ENCODE peak calls at places on chromosome 19, in six cellular contexts. N is progenitor cell of endocrine pancreas, S is MCF 10A, O is NB4, E is neural progenitor cell, B is A549. M is an unnamed sample.

GRCh38 chr19:52527134-52527953 is at the start of gene ZNF808:
- DNase-seq in N (peak; percentile 93), S (peak; percentile 93), O (peak; percentile 96), E (peak; percentile 96), B (peak; percentile 40), M (peak; percentile 85)

GRCh38 chr19:34209726-34210125 is 37.4 kb downstream of the LSM14A start:
- DNase-seq in N (no peak), S (no peak), O (no peak), E (no peak), B (no peak), M (no peak)

GRCh38 chr19:28885965-28886364 is 327.0 kb downstream of the UQCRFS1 start:
- DNase-seq in N (no peak), S (no peak), O (no peak), E (no peak), B (no peak), M (no peak)

GRCh38 chr19:16888629-16889371 is at the start of gene F2RL3:
- DNase-seq in N (no peak), S (no peak), O (peak; percentile 96), E (no peak), B (no peak), M (no peak)

GRCh38 chr19:47713046-47714021 is at the start of gene EHD2:
- DNase-seq in N (no peak), S (peak; percentile 81), O (peak; percentile 68), E (peak; percentile 70), B (peak; percentile 84), M (peak; percentile 33)

GRCh38 chr19:30312582-30313352 is 59.4 kb upstream of the ZNF536 start:
- DNase-seq in N (no peak), S (no peak), O (peak; percentile 3), E (no peak), B (no peak), M (no peak)

GRCh38 chr19:5081441-5082161 is 112.7 kb downstream of the KDM4B start:
- DNase-seq in N (no peak), S (no peak), O (no peak), E (no peak), B (no peak), M (no peak)

GRCh38 chr19:56864443-56865125 is 24.1 kb upstream of the PEG3 start:
- DNase-seq in N (no peak), S (no peak), O (no peak), E (no peak), B (no peak), M (no peak)

GRCh38 chr19:16777811-16778210 is 51.4 kb upstream of the SIN3B start:
- DNase-seq in N (no peak), S (no peak), O (no peak), E (no peak), B (no peak), M (no peak)

GRCh38 chr19:41997851-41998229 is 3.8 kb upstream of the ATP1A3 start:
- DNase-seq in N (no peak), S (no peak), O (peak; percentile 11), E (no peak), B (no peak), M (no peak)

GRCh38 chr19:42199440-42200115 is 17.9 kb downstream of the DEDD2 start:
- DNase-seq in N (no peak), S (peak; percentile 78), O (peak; percentile 95), E (no peak), B (no peak), M (peak; percentile 81)

GRCh38 chr19:17967258-17968051 is 548 bp downstream of the KCNN1 start:
- DNase-seq in N (no peak), S (no peak), O (no peak), E (peak; percentile 35), B (no peak), M (no peak)

GRCh38 chr19:8504171-8504570 is 1.7 kb upstream of the PRAM1 start:
- DNase-seq in N (no peak), S (no peak), O (peak; percentile 91), E (no peak), B (no peak), M (no peak)

GRCh38 chr19:53965091-53965490 is 2.4 kb downstream of the CACNG8 start:
- DNase-seq in N (no peak), S (no peak), O (no peak), E (no peak), B (no peak), M (no peak)

GRCh38 chr19:45182758-45183157 is 4.2 kb downstream of the BLOC1S3 start:
- DNase-seq in N (no peak), S (peak; percentile 64), O (no peak), E (no peak), B (no peak), M (peak; percentile 39)

GRCh38 chr19:45376045-45376724 is 5.8 kb upstream of the ERCC2 start:
- DNase-seq in N (no peak), S (peak; percentile 87), O (no peak), E (peak; percentile 85), B (peak; percentile 91), M (peak; percentile 44)

GRCh38 chr19:29400917-29401711 is 124.7 kb upstream of the VSTM2B start:
- DNase-seq in N (no peak), S (no peak), O (peak; percentile 40), E (no peak), B (no peak), M (no peak)

DNA sequence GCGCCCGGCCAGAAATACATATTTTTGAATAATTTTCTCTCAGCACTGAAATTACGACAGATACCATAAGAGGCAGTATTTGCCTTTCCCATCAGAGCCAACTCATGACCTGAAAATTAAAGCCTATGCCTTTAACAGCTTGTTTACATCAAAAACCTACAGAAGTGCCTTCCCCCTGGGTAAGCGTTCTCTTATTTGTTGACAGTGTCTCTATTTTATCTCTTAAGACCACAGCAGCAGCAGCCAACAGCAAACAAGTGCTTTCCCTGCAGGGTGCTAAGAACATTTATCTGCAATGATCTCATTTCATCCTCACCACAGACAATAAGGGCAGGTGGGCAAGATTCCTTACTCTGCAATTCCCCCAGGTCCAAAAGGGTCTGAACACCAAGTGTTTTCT is 6.0 kb downstream of the AKAP8L start:
- DNase-seq in N (no peak), S (no peak), O (no peak), E (no peak), B (no peak), M (no peak)
- TF ChIP-seq CTCF in N (no peak), S (no peak), O (no peak), E (no peak), B (no peak), M (no peak)

DNA sequence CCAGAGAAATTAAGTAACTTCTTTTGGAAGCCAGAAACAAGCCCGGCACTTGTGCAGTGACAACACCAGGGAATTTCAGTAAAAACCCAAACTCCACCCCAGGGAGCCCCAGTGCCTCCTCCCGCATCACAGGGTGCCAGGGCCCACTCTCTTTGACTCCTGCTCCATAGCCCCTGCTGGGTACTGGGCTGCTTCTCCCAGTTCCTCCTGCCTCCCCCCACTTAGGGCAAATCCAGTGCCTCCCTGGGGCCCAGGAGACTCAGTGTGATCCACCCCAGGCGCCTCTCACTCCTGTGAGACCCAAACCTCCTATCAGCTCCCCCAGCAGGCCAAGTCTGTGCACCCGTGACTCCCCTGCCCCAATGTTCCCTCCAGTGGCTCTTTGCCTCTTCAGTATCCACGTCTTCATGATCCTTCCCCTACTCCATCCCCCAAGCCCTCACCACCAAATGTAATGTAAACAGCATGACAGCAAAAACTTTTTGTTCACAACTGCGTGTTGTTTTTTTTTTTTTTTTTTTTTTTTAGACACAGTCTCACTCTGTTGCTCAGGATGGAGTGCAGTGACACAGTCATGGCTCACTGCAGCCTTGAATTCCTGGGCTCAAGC is 2.3 kb upstream of the FFAR3 start:
- DNase-seq in N (no peak), S (no peak), O (no peak), E (no peak), B (no peak), M (no peak)
- TF ChIP-seq CTCF in N (no peak), S (no peak), O (no peak), E (no peak), B (no peak), M (no peak)

DNA sequence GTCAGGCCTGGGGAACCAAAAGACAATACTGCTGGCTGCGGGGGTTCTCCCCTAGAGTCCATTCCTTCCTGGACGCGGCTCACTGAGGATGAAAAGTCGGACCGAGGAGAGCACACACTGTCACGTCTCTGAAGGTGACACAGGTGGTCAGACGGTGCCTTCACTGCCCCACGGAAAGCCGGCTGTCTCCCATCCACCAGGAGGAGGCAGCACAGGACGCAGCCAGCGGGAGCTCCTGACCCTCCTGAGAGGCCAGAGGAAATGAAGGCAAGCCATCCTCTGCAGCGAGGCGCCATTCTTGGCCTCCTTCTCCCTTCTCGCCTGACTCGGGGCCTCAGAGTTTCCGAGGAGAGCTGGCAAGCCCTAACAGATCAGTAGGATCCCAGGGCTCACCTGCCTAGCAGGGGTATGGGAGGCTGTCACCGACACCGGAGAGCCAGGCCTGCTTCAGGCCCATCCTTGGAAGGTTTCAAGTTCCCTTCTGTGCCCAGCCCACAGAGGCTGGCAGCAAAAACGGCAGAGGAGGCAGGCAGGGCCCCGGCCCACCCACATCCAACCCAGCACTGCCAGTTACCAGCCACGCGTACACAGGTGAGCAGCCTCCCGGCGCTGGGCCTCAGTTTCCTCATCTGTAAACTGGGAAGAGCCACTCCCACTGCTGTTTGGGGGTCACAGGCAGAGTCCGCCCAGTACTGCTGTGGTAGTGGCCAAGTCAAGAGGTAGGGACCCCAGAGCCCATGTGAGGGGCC is 4.5 kb downstream of the REXO1 start:
- DNase-seq in N (no peak), S (no peak), O (no peak), E (peak; percentile 38), B (no peak), M (no peak)
- TF ChIP-seq CTCF in N (peak; percentile 11), S (no peak), O (no peak), E (peak; percentile 18), B (no peak), M (peak; percentile 18)

GRCh38 chr19:49451430-49452181 is at the start of gene PIH1D1:
- DNase-seq in N (peak; percentile 85), S (peak; percentile 100), O (peak; percentile 99), E (peak; percentile 98), B (peak; percentile 100), M (peak; percentile 98)
- TF ChIP-seq CTCF in N (peak; percentile 31), S (no peak), O (no peak), E (no peak), B (no peak), M (peak; percentile 24)

GRCh38 chr19:58518261-58519086 is 1.1 kb downstream of the ZBTB45 start:
- DNase-seq in N (no peak), S (no peak), O (peak; percentile 72), E (no peak), B (no peak), M (peak; percentile 5)

GRCh38 chr19:58519087-58519354 is 589 bp downstream of the ZBTB45 start:
- DNase-seq in N (peak; percentile 51), S (peak; percentile 80), O (peak; percentile 85), E (peak; percentile 89), B (peak; percentile 85), M (peak; percentile 62)

GRCh38 chr19:58516964-58517833 is 2.4 kb downstream of the ZBTB45 start:
- DNase-seq in N (no peak), S (no peak), O (no peak), E (no peak), B (no peak), M (no peak)

GRCh38 chr19:58520257-58520599 is 618 bp upstream of the ZBTB45 start:
- DNase-seq in N (no peak), S (no peak), O (no peak), E (no peak), B (no peak), M (no peak)

GRCh38 chr19:58519355-58520256 is at the start of gene ZBTB45:
- DNase-seq in N (peak; percentile 89), S (peak; percentile 98), O (peak; percentile 98), E (peak; percentile 95), B (peak; percentile 99), M (peak; percentile 88)
- TF ChIP-seq CTCF in N (peak; percentile 56), S (peak; percentile 86), O (peak; percentile 59), E (peak; percentile 74), B (peak; percentile 77), M (peak; percentile 89)

M was measured in bronchial epithelial cell.